ENCODE peak calls at places on chromosome 22, in nine cellular contexts. J is endothelial cell, X is nephron progenitor cell, Y is RWPE1, O is transverse colon, K is GM12865, M is fibroblast of lung, B is MCF 10A, W is GM06990. N is an unnamed sample.

GRCh38 chr22:38614331-38615122 is 41.7 kb downstream of the FAM227A start:
- DNase-seq in W (peak; percentile 30), X (no peak), K (no peak), O (no peak), B (no peak), J (no peak), Y (no peak), M (no peak), N (no peak)

GRCh38 chr22:42636506-42636905 is 3.9 kb downstream of the ATP5MGL start:
- DNase-seq in J (no peak), X (no peak), K (no peak), O (no peak), W (no peak), B (no peak), Y (no peak), M (no peak), N (no peak)

GRCh38 chr22:45246060-45246985 is 5.6 kb upstream of the KIAA0930 start:
- DNase-seq in J (no peak), K (no peak), M (peak; percentile 85), W (no peak), Y (peak; percentile 83), B (peak; percentile 96), O (peak; percentile 79), X (no peak), N (no peak)

GRCh38 chr22:25494774-25495173 is 69.7 kb upstream of the GRK3 start:
- DNase-seq in Y (no peak), W (peak; percentile 13), K (peak; percentile 70), B (no peak), M (no peak), O (no peak), X (no peak), J (no peak), N (no peak)

GRCh38 chr22:35985361-35985760 is 43.3 kb downstream of the RBFOX2 start:
- DNase-seq in J (no peak), Y (no peak), X (no peak), O (no peak), B (no peak), W (no peak), K (no peak), M (no peak), N (no peak)

GRCh38 chr22:30074994-30075393 is 5.3 kb upstream of the HORMAD2 start:
- DNase-seq in M (no peak), W (no peak), O (no peak), X (no peak), K (peak; percentile 21), Y (no peak), J (no peak), B (no peak), N (no peak)

GRCh38 chr22:29309332-29310064 is 3.0 kb downstream of the GAS2L1 start:
- DNase-seq in X (no peak), K (no peak), O (peak; percentile 50), J (no peak), M (no peak), Y (no peak), B (peak; percentile 21), W (no peak), N (no peak)

GRCh38 chr22:24069721-24070120 is 58.6 kb downstream of the CABIN1 start:
- DNase-seq in W (no peak), J (no peak), Y (no peak), M (no peak), K (no peak), O (peak; percentile 53), X (no peak), B (no peak), N (no peak)

GRCh38 chr22:30224161-30224857 is 22.2 kb downstream of the LIF start:
- DNase-seq in K (peak; percentile 35), X (no peak), J (no peak), O (no peak), B (no peak), W (no peak), Y (no peak), M (no peak), N (no peak)

GRCh38 chr22:39122772-39123470 is 25.9 kb downstream of the APOBEC3H start:
- DNase-seq in Y (no peak), O (no peak), W (no peak), M (no peak), J (no peak), X (no peak), K (no peak), B (no peak), N (no peak)

GRCh38 chr22:31248965-31249940 is 37.2 kb downstream of the LIMK2 start:
- DNase-seq in O (no peak), J (no peak), W (no peak), M (no peak), X (no peak), Y (no peak), B (peak; percentile 48), K (no peak), N (no peak)

GRCh38 chr22:44032126-44032730 is 8.1 kb downstream of the PARVB start:
- DNase-seq in Y (no peak), M (peak; percentile 29), W (no peak), X (no peak), B (no peak), K (no peak), J (no peak), O (no peak), N (no peak)

GRCh38 chr22:29187831-29188230 is 17.9 kb upstream of the EMID1 start:
- DNase-seq in J (no peak), O (no peak), X (no peak), Y (no peak), B (no peak), M (no peak), W (no peak), K (no peak), N (no peak)

GRCh38 chr22:50691521-50691920 is 18.9 kb downstream of the SHANK3 start:
- DNase-seq in M (peak; percentile 73), Y (no peak), W (no peak), B (peak; percentile 60), K (peak; percentile 56), O (peak; percentile 23), J (no peak), X (peak; percentile 46), N (no peak)

GRCh38 chr22:23282089-23282501 is 101.8 kb downstream of the BCR start:
- DNase-seq in W (no peak), M (peak; percentile 66), O (peak; percentile 60), X (no peak), Y (peak; percentile 93), B (peak; percentile 95), K (no peak), J (no peak), N (no peak)

GRCh38 chr22:35900483-35901168 is 128.0 kb downstream of the RBFOX2 start:
- DNase-seq in X (no peak), K (no peak), W (peak; percentile 18), M (no peak), Y (peak; percentile 42), O (no peak), B (peak; percentile 54), J (no peak), N (no peak)

GRCh38 chr22:43883012-43883661 is 8.7 kb downstream of the PNPLA5 start:
- DNase-seq in X (peak; percentile 73), K (peak; percentile 81), Y (peak; percentile 55), B (peak; percentile 90), W (peak; percentile 42), O (peak; percentile 36), J (peak; percentile 75), M (peak; percentile 79), N (no peak)

GRCh38 chr22:24894220-24894975 is 52.1 kb downstream of the LHFPL7 start:
- DNase-seq in J (no peak), B (peak; percentile 99), W (no peak), Y (peak; percentile 85), K (peak; percentile 35), M (peak; percentile 97), O (peak; percentile 87), X (peak; percentile 12), N (peak; percentile 33)

GRCh38 chr22:12601870-12602779 is 2925.9 kb upstream of the OR11H1 start:
- DNase-seq in B (no peak), O (no peak), J (no peak), M (no peak), Y (no peak), K (no peak), X (no peak), W (no peak), N (no peak)

GRCh38 chr22:33126881-33127280 is 68.7 kb upstream of the SYN3 start:
- DNase-seq in J (no peak), Y (peak; percentile 16), M (no peak), K (no peak), W (no peak), B (peak; percentile 50), O (no peak), X (no peak), N (no peak)
- TF ChIP-seq CTCF in J (no peak), Y (no peak), M (no peak), K (no peak), W (no peak), B (peak; percentile 61), O (no peak), X (peak; percentile 19), N (no peak)

GRCh38 chr22:41193829-41194228 is 11.3 kb upstream of the L3MBTL2 start:
- DNase-seq in Y (no peak), M (no peak), K (no peak), O (no peak), J (no peak), W (no peak), X (no peak), B (no peak), N (no peak)

GRCh38 chr22:41201146-41201545 is 4.0 kb upstream of the L3MBTL2 start:
- DNase-seq in X (no peak), O (no peak), Y (no peak), K (no peak), B (no peak), M (no peak), W (no peak), J (no peak), N (no peak)

GRCh38 chr22:41203118-41203517 is 2.0 kb upstream of the L3MBTL2 start:
- DNase-seq in B (no peak), M (no peak), O (no peak), K (no peak), Y (no peak), X (no peak), W (no peak), J (no peak), N (no peak)

GRCh38 chr22:41197046-41197807 is 7.9 kb upstream of the L3MBTL2 start:
- DNase-seq in B (peak; percentile 74), M (peak; percentile 32), K (peak; percentile 73), X (peak; percentile 92), J (peak; percentile 67), Y (peak; percentile 70), W (peak; percentile 77), O (peak; percentile 88), N (peak; percentile 57)

GRCh38 chr22:41197808-41198585 is 7.1 kb upstream of the L3MBTL2 start:
- DNase-seq in K (no peak), M (no peak), J (peak; percentile 30), W (no peak), Y (no peak), X (peak; percentile 34), B (no peak), O (peak; percentile 56), N (no peak)
- TF ChIP-seq CTCF in K (no peak), M (no peak), J (no peak), W (peak; percentile 8), Y (no peak), X (no peak), B (no peak), O (no peak), N (no peak)

GRCh38 chr22:47150426-47150825 is 388.0 kb downstream of the TBC1D22A start:
- DNase-seq in X (no peak), O (no peak), K (no peak), Y (no peak), M (no peak), J (no peak), W (no peak), B (no peak), N (no peak)
- TF ChIP-seq CTCF in X (no peak), O (no peak), K (no peak), Y (no peak), M (no peak), J (no peak), W (no peak), B (no peak), N (no peak)

GRCh38 chr22:20858615-20859416 is at the start of the genes PI4KA and SNAP29:
- DNase-seq in W (peak; percentile 100), Y (peak; percentile 94), K (peak; percentile 99), B (peak; percentile 98), X (peak; percentile 97), M (peak; percentile 98), O (peak; percentile 99), J (peak; percentile 95), N (peak; percentile 97)
- TF ChIP-seq CTCF in W (no peak), Y (no peak), K (no peak), B (no peak), X (no peak), M (no peak), O (peak; percentile 35), J (no peak), N (no peak)